ENCODE peak calls at places on chromosomes 4 and X, in four cellular contexts. B is IMR-90, V is H9, E is H1. U is an unnamed sample. For H3K4me1, the result is how much of the 10 kb centered on the place peaks cover.

GRCh38 chrX:153924149-153924861 is 1.8 kb downstream of the ARHGAP4 start:
- DNase-seq in E (no peak), B (peak), V (no peak), U (peak)

GRCh38 chr4:98377626-98378025 is 116.4 kb downstream of the RAP1GDS1 start:
- DNase-seq in B (peak), V (no peak), E (no peak), U (no peak)

GRCh38 chr4:138772366-138772765 is 243.2 kb upstream of the NOCT start:
- DNase-seq in V (no peak), B (no peak), E (no peak), U (no peak)

GRCh38 chr4:24321151-24321550 is 263.2 kb downstream of the DHX15 start:
- DNase-seq in E (no peak), B (peak), V (no peak), U (no peak)

GRCh38 chr4:159150838-159151390 is 48.0 kb downstream of the RAPGEF2 start:
- DNase-seq in B (no peak), E (no peak), V (no peak), U (peak)

GRCh38 chrX:138128025-138128671 is 562.2 kb downstream of the ZIC3 start:
- DNase-seq in B (peak), E (peak), V (peak), U (peak)

GRCh38 chrX:13774696-13775095 is 40.1 kb downstream of the OFD1 start:
- DNase-seq in B (peak), E (no peak), V (no peak), U (no peak)

GRCh38 chr4:7872264-7872771 is 67.3 kb downstream of the AFAP1 start:
- DNase-seq in V (no peak), E (no peak), B (peak), U (peak)

GRCh38 chr4:83334425-83335241 is at the start of gene HPSE:
- DNase-seq in E (peak), B (peak), V (peak), U (peak)

GRCh38 chrX:41382699-41383645 is 49.0 kb downstream of the DDX3X start:
- DNase-seq in V (no peak), B (peak), E (no peak), U (peak)

GRCh38 chr4:35939746-35940145 is 304.6 kb downstream of the ARAP2 start:
- DNase-seq in B (no peak), E (no peak), V (no peak), U (no peak)

GRCh38 chrX:133569217-133569616 is 153.9 kb upstream of the GPC4 start:
- DNase-seq in B (no peak), V (no peak), E (no peak), U (no peak)

GRCh38 chrX:69919749-69920148 is 130.0 kb downstream of the AWAT2 start:
- DNase-seq in V (no peak), B (no peak), E (no peak), U (peak)

GRCh38 chrX:102651968-102652744 is 873 bp downstream of the GPRASP1 start:
- DNase-seq in B (peak), E (peak), V (no peak), U (peak)

GRCh38 chr4:186021461-186022167 is 47.3 kb upstream of the TLR3 start:
- DNase-seq in E (peak), B (peak), V (peak), U (peak)

GRCh38 chr4:76984127-76984526 is 34.6 kb downstream of the SEPTIN11 start:
- DNase-seq in B (peak), V (no peak), E (no peak), U (peak)

GRCh38 chr4:76989391-76990061 is 40.0 kb downstream of the SEPTIN11 start:
- DNase-seq in V (no peak), B (no peak), E (no peak), U (no peak)

GRCh38 chr4:76987685-76988084 is 38.1 kb downstream of the SEPTIN11 start:
- DNase-seq in V (no peak), B (no peak), E (no peak), U (no peak)

GRCh38 chr4:76984788-76985211 is 35.2 kb downstream of the SEPTIN11 start:
- DNase-seq in V (no peak), B (peak), E (no peak), U (peak)

GRCh38 chr4:76987153-76987562 is 37.6 kb downstream of the SEPTIN11 start:
- DNase-seq in B (peak), V (no peak), E (no peak), U (peak)
- H3K4me1 ChIP-seq in B (under half), V (under half), E (under half), U (under half)

GRCh38 chr4:3797831-3798500 is 31.8 kb downstream of the ADRA2C start:
- DNase-seq in E (no peak), V (no peak), B (no peak), U (no peak)

GRCh38 chr4:3800351-3800750 is 34.2 kb downstream of the ADRA2C start:
- DNase-seq in E (no peak), V (no peak), B (no peak), U (no peak)

GRCh38 chr4:3801521-3801920 is 35.3 kb downstream of the ADRA2C start:
- DNase-seq in B (no peak), V (no peak), E (no peak), U (no peak)

GRCh38 chr4:3796960-3797359 is 30.8 kb downstream of the ADRA2C start:
- DNase-seq in E (no peak), V (no peak), B (no peak), U (no peak)

GRCh38 chr4:3799496-3799895 is 33.3 kb downstream of the ADRA2C start:
- DNase-seq in E (no peak), V (no peak), B (no peak), U (no peak)
- H3K23ac ChIP-seq in E (no peak), V (no peak), B (no peak), U (no peak)

GRCh38 chrX:139801397-139801813 is 93.4 kb upstream of the MCF2 start:
- DNase-seq in V (no peak), E (no peak), B (no peak), U (no peak)
- H4K5ac ChIP-seq in V (no peak), E (no peak), B (no peak), U (no peak)

GRCh38 chr4:148354186-148354585 is 88.0 kb downstream of the NR3C2 start:
- DNase-seq in B (no peak), V (no peak), E (no peak), U (no peak)

GRCh38 chr4:148355442-148356123 is 86.6 kb downstream of the NR3C2 start:
- DNase-seq in B (no peak), V (no peak), E (no peak), U (no peak)

GRCh38 chr4:148349153-148349552 is 93.1 kb downstream of the NR3C2 start:
- DNase-seq in B (no peak), E (no peak), V (no peak), U (no peak)

DNA sequence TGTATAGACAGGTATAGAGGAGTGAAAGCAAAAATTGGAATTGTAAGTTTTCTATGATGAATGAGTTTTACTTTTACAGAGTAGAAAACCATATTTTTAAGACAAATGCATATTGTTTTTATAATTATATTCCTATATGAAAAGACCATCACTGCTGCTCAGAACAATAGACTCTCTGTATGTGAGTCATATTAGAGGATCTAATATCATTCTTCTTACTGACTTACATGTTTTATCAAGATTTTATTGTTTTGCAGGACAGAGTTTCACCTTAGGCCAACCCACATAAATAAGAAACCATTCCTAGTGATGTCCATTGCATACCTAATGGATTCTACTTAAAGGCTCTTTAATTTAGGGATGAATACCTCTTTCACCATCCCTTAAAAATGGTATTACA is 88.6 kb downstream of the NR3C2 start:
- DNase-seq in B (no peak), V (no peak), E (no peak), U (no peak)
- H3K4me1 ChIP-seq in B (under half), V (under half), E (under half), U (under half)